ENCODE peak calls at places on chromosomes 1 and 21, in seven cellular contexts. One of them, this sample, is unnamed.
A peak's percentile ranks its signal among the peaks of the same experiment; 100 is the strongest.

GRCh38 chr1:85128296-85128695 is 72.5 kb downstream of the SYDE2 start:
- DNase-seq in GM12878: no peak
- DNase-seq in H1: no peak
- DNase-seq in GM12891: no peak
- DNase-seq in SK-N-SH: no peak
- DNase-seq in K562: no peak
- DNase-seq in HepG2: no peak
- DNase-seq in this sample: no peak

GRCh38 chr1:38444770-38445442 is 398.3 kb upstream of the POU3F1 start:
- DNase-seq in GM12878: no peak
- DNase-seq in H1: peak; percentile 39
- DNase-seq in GM12891: no peak
- DNase-seq in SK-N-SH: no peak
- DNase-seq in K562: no peak
- DNase-seq in HepG2: no peak
- DNase-seq in this sample: no peak

GRCh38 chr1:85934531-85934930 is 222.0 kb downstream of the COL24A1 start:
- DNase-seq in GM12878: no peak
- DNase-seq in H1: no peak
- DNase-seq in GM12891: no peak
- DNase-seq in SK-N-SH: no peak
- DNase-seq in K562: no peak
- DNase-seq in HepG2: no peak
- DNase-seq in this sample: no peak

GRCh38 chr1:155694167-155694566 is 5.3 kb downstream of the DAP3 start:
- DNase-seq in GM12878: no peak
- DNase-seq in H1: no peak
- DNase-seq in GM12891: no peak
- DNase-seq in SK-N-SH: no peak
- DNase-seq in K562: no peak
- DNase-seq in HepG2: no peak
- DNase-seq in this sample: no peak

GRCh38 chr1:209989525-209989924 is 51.5 kb downstream of the SYT14 start:
- DNase-seq in GM12878: no peak
- DNase-seq in H1: no peak
- DNase-seq in GM12891: no peak
- DNase-seq in SK-N-SH: peak; percentile 28
- DNase-seq in K562: peak; percentile 12
- DNase-seq in HepG2: no peak
- DNase-seq in this sample: no peak

GRCh38 chr1:9658186-9658585 is 6.7 kb downstream of the PIK3CD start:
- DNase-seq in GM12878: no peak
- DNase-seq in H1: no peak
- DNase-seq in GM12891: no peak
- DNase-seq in SK-N-SH: no peak
- DNase-seq in K562: no peak
- DNase-seq in HepG2: no peak
- DNase-seq in this sample: no peak

GRCh38 chr1:44832068-44832700 is 10.9 kb downstream of the PTCH2 start:
- DNase-seq in GM12878: no peak
- DNase-seq in H1: no peak
- DNase-seq in GM12891: no peak
- DNase-seq in SK-N-SH: peak; percentile 24
- DNase-seq in K562: peak; percentile 37
- DNase-seq in HepG2: no peak
- DNase-seq in this sample: no peak

GRCh38 chr1:84884671-84885389 is 8.2 kb downstream of the LPAR3 start:
- DNase-seq in GM12878: no peak
- DNase-seq in H1: no peak
- DNase-seq in GM12891: no peak
- DNase-seq in SK-N-SH: no peak
- DNase-seq in K562: no peak
- DNase-seq in HepG2: no peak
- DNase-seq in this sample: no peak

GRCh38 chr1:224707849-224708725 is 92.0 kb downstream of the CNIH3 start:
- DNase-seq in GM12878: no peak
- DNase-seq in H1: no peak
- DNase-seq in GM12891: no peak
- DNase-seq in SK-N-SH: no peak
- DNase-seq in K562: no peak
- DNase-seq in HepG2: no peak
- DNase-seq in this sample: no peak

GRCh38 chr1:224704409-224704735 is 88.3 kb downstream of the CNIH3 start:
- DNase-seq in GM12878: no peak
- DNase-seq in H1: no peak
- DNase-seq in GM12891: no peak
- DNase-seq in SK-N-SH: no peak
- DNase-seq in K562: no peak
- DNase-seq in HepG2: no peak
- DNase-seq in this sample: no peak

GRCh38 chr1:224705578-224705977 is 89.5 kb downstream of the CNIH3 start:
- DNase-seq in GM12878: no peak
- DNase-seq in H1: no peak
- DNase-seq in GM12891: no peak
- DNase-seq in SK-N-SH: no peak
- DNase-seq in K562: no peak
- DNase-seq in HepG2: no peak
- DNase-seq in this sample: no peak

DNA sequence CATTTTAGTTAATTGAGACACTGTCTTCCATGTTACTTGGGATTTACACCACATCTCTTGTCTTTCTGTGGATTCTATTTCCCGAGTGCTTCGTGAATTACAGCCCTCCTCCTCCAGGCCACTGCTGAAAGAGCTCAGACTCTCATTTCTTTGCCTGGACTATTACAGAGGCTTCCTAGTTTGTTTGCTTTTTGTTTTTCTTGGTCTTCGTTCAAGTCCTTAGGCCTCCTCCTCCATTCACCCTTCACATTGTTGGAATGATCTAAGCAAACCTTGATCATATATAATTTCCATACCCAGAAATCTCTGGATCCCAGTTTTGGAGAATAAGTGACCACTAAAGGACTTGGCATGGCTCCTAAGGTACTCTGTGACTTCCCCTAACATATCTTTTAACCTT is 94.1 kb downstream of the CNIH3 start:
- DNase-seq in GM12878: no peak
- DNase-seq in H1: no peak
- DNase-seq in GM12891: no peak
- DNase-seq in SK-N-SH: no peak
- DNase-seq in K562: no peak
- DNase-seq in HepG2: no peak
- DNase-seq in this sample: no peak
- TF ChIP-seq TAF1 in GM12878: no peak
- TF ChIP-seq TAF1 in H1: no peak
- TF ChIP-seq TAF1 in GM12891: no peak
- TF ChIP-seq TAF1 in SK-N-SH: no peak
- TF ChIP-seq TAF1 in K562: no peak
- TF ChIP-seq TAF1 in HepG2: no peak
- TF ChIP-seq TAF1 in this sample: no peak

GRCh38 chr1:2854611-2855010 is 53.1 kb upstream of the TTC34 start:
- DNase-seq in GM12878: no peak
- DNase-seq in H1: no peak
- DNase-seq in GM12891: no peak
- DNase-seq in SK-N-SH: no peak
- DNase-seq in K562: no peak
- DNase-seq in HepG2: no peak
- DNase-seq in this sample: no peak
- TF ChIP-seq POLR2AphosphoS5 in GM12878: no peak
- TF ChIP-seq POLR2AphosphoS5 in H1: no peak
- TF ChIP-seq POLR2AphosphoS5 in GM12891: no peak
- TF ChIP-seq POLR2AphosphoS5 in SK-N-SH: no peak
- TF ChIP-seq POLR2AphosphoS5 in K562: no peak
- TF ChIP-seq POLR2AphosphoS5 in HepG2: no peak
- TF ChIP-seq POLR2AphosphoS5 in this sample: no peak

DNA sequence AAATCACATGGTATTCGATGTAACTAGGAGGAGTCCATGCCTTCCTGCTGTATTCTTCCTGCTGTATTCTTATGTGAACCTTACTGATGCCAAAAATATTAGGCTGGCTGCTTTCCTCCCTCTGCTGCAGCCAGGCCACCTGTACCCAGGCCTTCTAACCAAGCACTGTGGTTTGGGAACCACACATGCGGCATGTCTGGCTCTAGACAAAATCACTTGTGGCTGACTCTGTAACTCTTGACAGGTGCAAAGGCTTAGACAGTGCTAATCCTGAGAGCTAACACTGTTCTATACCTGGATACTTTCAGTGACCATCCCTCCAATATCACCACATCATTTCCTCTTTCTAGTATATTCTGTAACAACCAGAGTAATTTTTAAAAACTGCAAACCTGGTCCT is 67.7 kb downstream of the PCP4 start:
- DNase-seq in GM12878: no peak
- DNase-seq in H1: no peak
- DNase-seq in GM12891: no peak
- DNase-seq in SK-N-SH: no peak
- DNase-seq in K562: no peak
- DNase-seq in HepG2: no peak
- DNase-seq in this sample: no peak
- TF ChIP-seq TAF1 in GM12878: no peak
- TF ChIP-seq TAF1 in H1: no peak
- TF ChIP-seq TAF1 in GM12891: no peak
- TF ChIP-seq TAF1 in SK-N-SH: no peak
- TF ChIP-seq TAF1 in K562: no peak
- TF ChIP-seq TAF1 in HepG2: no peak
- TF ChIP-seq TAF1 in this sample: no peak

DNA sequence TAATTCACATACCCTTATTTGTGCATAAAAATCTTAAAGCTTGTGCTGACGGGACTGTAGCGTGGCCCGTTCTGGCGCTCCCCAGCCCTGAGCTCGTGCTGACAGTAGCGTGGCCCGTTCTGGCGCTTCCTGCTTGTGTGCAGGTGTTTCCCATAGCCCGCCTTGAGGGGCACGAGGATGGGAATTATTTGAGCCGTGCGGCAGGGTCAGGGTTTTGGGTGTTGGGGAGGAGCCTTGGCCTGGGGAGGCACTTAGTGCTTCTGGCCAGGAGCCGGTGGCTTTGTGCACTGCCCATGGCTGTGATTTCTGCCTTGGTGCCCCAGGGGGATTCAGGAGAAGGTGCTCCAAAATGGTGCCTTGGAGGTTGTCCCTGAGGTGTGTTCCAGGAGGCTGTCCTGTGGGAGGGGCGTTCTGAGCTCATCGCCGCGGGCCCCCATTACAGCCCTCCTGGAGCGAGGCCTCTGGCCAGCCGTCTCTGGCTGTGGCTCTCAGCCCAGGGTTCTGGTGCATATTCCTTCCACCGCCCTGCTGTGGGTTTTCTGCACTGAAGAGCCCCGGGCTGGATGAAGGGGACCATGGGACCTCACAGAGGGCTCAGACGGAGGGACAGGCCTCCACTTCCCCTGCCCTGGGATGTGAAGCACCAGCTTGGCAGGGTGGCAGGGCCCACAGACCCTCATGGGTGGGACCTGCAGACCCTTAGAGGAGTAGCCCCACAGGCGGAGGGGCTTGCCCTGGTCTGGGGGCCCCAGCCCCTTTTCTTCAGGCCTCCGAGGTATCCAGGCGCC is 6.6 kb downstream of the SLX9 start:
- DNase-seq in GM12878: no peak
- DNase-seq in H1: no peak
- DNase-seq in GM12891: no peak
- DNase-seq in SK-N-SH: no peak
- DNase-seq in K562: no peak
- DNase-seq in HepG2: no peak
- DNase-seq in this sample: no peak
- TF ChIP-seq POLR2AphosphoS5 in GM12878: no peak
- TF ChIP-seq POLR2AphosphoS5 in H1: no peak
- TF ChIP-seq POLR2AphosphoS5 in GM12891: no peak
- TF ChIP-seq POLR2AphosphoS5 in SK-N-SH: no peak
- TF ChIP-seq POLR2AphosphoS5 in K562: no peak
- TF ChIP-seq POLR2AphosphoS5 in HepG2: no peak
- TF ChIP-seq POLR2AphosphoS5 in this sample: no peak

GRCh38 chr1:33342041-33342723 is 21.3 kb upstream of the A3GALT2 start:
- DNase-seq in GM12878: peak; percentile 33
- DNase-seq in H1: peak; percentile 48
- DNase-seq in GM12891: no peak
- DNase-seq in SK-N-SH: no peak
- DNase-seq in K562: no peak
- DNase-seq in HepG2: peak; percentile 97
- DNase-seq in this sample: no peak
- TF ChIP-seq TAF1 in GM12878: no peak
- TF ChIP-seq TAF1 in H1: peak; percentile 40
- TF ChIP-seq TAF1 in GM12891: no peak
- TF ChIP-seq TAF1 in SK-N-SH: no peak
- TF ChIP-seq TAF1 in K562: no peak
- TF ChIP-seq TAF1 in HepG2: peak; percentile 28
- TF ChIP-seq TAF1 in this sample: no peak

GRCh38 chr1:41727749-41728115 is 191.0 kb downstream of the HIVEP3 start:
- DNase-seq in GM12878: no peak
- DNase-seq in H1: no peak
- DNase-seq in GM12891: no peak
- DNase-seq in SK-N-SH: no peak
- DNase-seq in K562: no peak
- DNase-seq in HepG2: no peak
- DNase-seq in this sample: no peak

GRCh38 chr1:41731631-41732030 is 187.1 kb downstream of the HIVEP3 start:
- DNase-seq in GM12878: no peak
- DNase-seq in H1: no peak
- DNase-seq in GM12891: no peak
- DNase-seq in SK-N-SH: no peak
- DNase-seq in K562: no peak
- DNase-seq in HepG2: no peak
- DNase-seq in this sample: no peak

GRCh38 chr1:41726899-41727748 is 191.6 kb downstream of the HIVEP3 start:
- DNase-seq in GM12878: peak; percentile 74
- DNase-seq in H1: no peak
- DNase-seq in GM12891: no peak
- DNase-seq in SK-N-SH: no peak
- DNase-seq in K562: no peak
- DNase-seq in HepG2: peak; percentile 6
- DNase-seq in this sample: peak; percentile 57

GRCh38 chr1:41730806-41731205 is 187.9 kb downstream of the HIVEP3 start:
- DNase-seq in GM12878: no peak
- DNase-seq in H1: no peak
- DNase-seq in GM12891: no peak
- DNase-seq in SK-N-SH: no peak
- DNase-seq in K562: no peak
- DNase-seq in HepG2: no peak
- DNase-seq in this sample: no peak

GRCh38 chr1:41728403-41729202 is 190.1 kb downstream of the HIVEP3 start:
- DNase-seq in GM12878: peak; percentile 100
- DNase-seq in H1: no peak
- DNase-seq in GM12891: peak; percentile 67
- DNase-seq in SK-N-SH: peak; percentile 56
- DNase-seq in K562: no peak
- DNase-seq in HepG2: no peak
- DNase-seq in this sample: peak; percentile 89
- TF ChIP-seq POLR2AphosphoS5 in GM12878: peak; percentile 35
- TF ChIP-seq POLR2AphosphoS5 in H1: no peak
- TF ChIP-seq POLR2AphosphoS5 in GM12891: peak; percentile 20
- TF ChIP-seq POLR2AphosphoS5 in SK-N-SH: no peak
- TF ChIP-seq POLR2AphosphoS5 in K562: no peak
- TF ChIP-seq POLR2AphosphoS5 in HepG2: no peak
- TF ChIP-seq POLR2AphosphoS5 in this sample: peak; percentile 69

DNA sequence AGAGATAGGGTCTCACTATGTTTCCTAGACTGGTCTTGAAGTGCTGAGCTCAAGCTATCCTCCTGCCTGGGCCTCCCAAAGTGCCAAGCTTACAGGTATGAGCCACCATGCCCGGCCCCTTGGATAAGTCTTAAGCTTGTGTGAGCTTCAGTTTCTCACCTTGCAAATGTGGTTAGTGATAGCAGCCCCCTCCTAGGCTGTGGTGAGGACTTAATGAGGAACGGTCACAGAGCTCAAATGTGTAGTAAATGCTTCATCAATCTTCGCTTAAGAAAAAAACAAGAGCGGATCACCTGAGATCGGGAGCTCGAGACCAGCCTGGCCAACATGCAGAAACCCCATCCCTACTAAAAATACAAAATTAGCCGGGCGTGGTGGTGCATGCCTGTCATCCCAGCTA is 3.0 kb downstream of the CNR2 start:
- DNase-seq in GM12878: no peak
- DNase-seq in H1: no peak
- DNase-seq in GM12891: no peak
- DNase-seq in SK-N-SH: no peak
- DNase-seq in K562: no peak
- DNase-seq in HepG2: no peak
- DNase-seq in this sample: no peak
- TF ChIP-seq TAF1 in GM12878: peak; percentile 13
- TF ChIP-seq TAF1 in H1: no peak
- TF ChIP-seq TAF1 in GM12891: no peak
- TF ChIP-seq TAF1 in SK-N-SH: no peak
- TF ChIP-seq TAF1 in K562: no peak
- TF ChIP-seq TAF1 in HepG2: no peak
- TF ChIP-seq TAF1 in this sample: no peak